ENCODE peak calls at places on chromosome 14, in nine cellular contexts. I, E, H, P, O, B, D, Y and R are unnamed samples.

GRCh38 chr14:69046468-69046867 is 67.4 kb upstream of the ACTN1 start:
- DNase-seq in I (peak; percentile 94), E (no peak), H (no peak), P (peak; percentile 93), O (peak; percentile 94), B (peak; percentile 79), D (no peak), Y (no peak), R (no peak)

GRCh38 chr14:96120392-96120791 is 81.2 kb downstream of the C14orf132 start:
- DNase-seq in I (no peak), E (no peak), H (no peak), P (no peak), O (no peak), B (no peak), D (no peak), Y (no peak), R (no peak)

GRCh38 chr14:31057701-31058364 is 31.7 kb upstream of the STRN3 start:
- DNase-seq in I (no peak), E (no peak), H (no peak), P (no peak), O (no peak), B (no peak), D (no peak), Y (no peak), R (no peak)

GRCh38 chr14:24441904-24442239 is 704 bp downstream of the SDR39U1 start:
- DNase-seq in I (no peak), E (no peak), H (no peak), P (no peak), O (no peak), B (no peak), D (no peak), Y (no peak), R (no peak)

GRCh38 chr14:71856199-71856919 is 75.9 kb upstream of the RGS6 start:
- DNase-seq in I (no peak), E (no peak), H (no peak), P (peak; percentile 6), O (no peak), B (no peak), D (no peak), Y (no peak), R (no peak)

GRCh38 chr14:83594874-83595273 is 1935.1 kb upstream of the FLRT2 start:
- DNase-seq in I (no peak), E (no peak), H (no peak), P (no peak), O (no peak), B (no peak), D (no peak), Y (peak; percentile 11), R (no peak)

GRCh38 chr14:65422093-65422834 is 9.7 kb downstream of the FUT8 start:
- DNase-seq in I (peak; percentile 25), E (no peak), H (no peak), P (no peak), O (no peak), B (no peak), D (peak; percentile 12), Y (no peak), R (no peak)

GRCh38 chr14:96384053-96384452 is 7.9 kb upstream of the AK7 start:
- DNase-seq in I (no peak), E (no peak), H (no peak), P (no peak), O (no peak), B (no peak), D (no peak), Y (no peak), R (no peak)

GRCh38 chr14:56189306-56189705 is 71.1 kb downstream of the PELI2 start:
- DNase-seq in I (peak; percentile 70), E (peak; percentile 55), H (no peak), P (peak; percentile 78), O (peak; percentile 60), B (peak; percentile 84), D (peak; percentile 48), Y (no peak), R (no peak)

GRCh38 chr14:67881225-67881624 is 61.6 kb downstream of the RAD51B start:
- DNase-seq in I (no peak), E (no peak), H (no peak), P (no peak), O (no peak), B (no peak), D (no peak), Y (no peak), R (no peak)

GRCh38 chr14:56244138-56244789 is 126.1 kb downstream of the PELI2 start:
- DNase-seq in I (peak; percentile 79), E (peak; percentile 75), H (no peak), P (peak; percentile 87), O (peak; percentile 73), B (no peak), D (no peak), Y (no peak), R (no peak)

GRCh38 chr14:103725739-103726395 is 10.3 kb downstream of the ZFYVE21 start:
- DNase-seq in I (no peak), E (no peak), H (no peak), P (no peak), O (no peak), B (no peak), D (no peak), Y (no peak), R (no peak)

GRCh38 chr14:103723176-103724081 is 7.8 kb downstream of the ZFYVE21 start:
- DNase-seq in I (no peak), E (no peak), H (no peak), P (no peak), O (peak; percentile 21), B (no peak), D (no peak), Y (no peak), R (no peak)

GRCh38 chr14:103726474-103726873 is 10.9 kb downstream of the ZFYVE21 start:
- DNase-seq in I (no peak), E (no peak), H (no peak), P (no peak), O (no peak), B (no peak), D (no peak), Y (no peak), R (no peak)

GRCh38 chr14:103725001-103725682 is 9.5 kb downstream of the ZFYVE21 start:
- DNase-seq in I (no peak), E (no peak), H (no peak), P (no peak), O (no peak), B (no peak), D (no peak), Y (no peak), R (no peak)

DNA sequence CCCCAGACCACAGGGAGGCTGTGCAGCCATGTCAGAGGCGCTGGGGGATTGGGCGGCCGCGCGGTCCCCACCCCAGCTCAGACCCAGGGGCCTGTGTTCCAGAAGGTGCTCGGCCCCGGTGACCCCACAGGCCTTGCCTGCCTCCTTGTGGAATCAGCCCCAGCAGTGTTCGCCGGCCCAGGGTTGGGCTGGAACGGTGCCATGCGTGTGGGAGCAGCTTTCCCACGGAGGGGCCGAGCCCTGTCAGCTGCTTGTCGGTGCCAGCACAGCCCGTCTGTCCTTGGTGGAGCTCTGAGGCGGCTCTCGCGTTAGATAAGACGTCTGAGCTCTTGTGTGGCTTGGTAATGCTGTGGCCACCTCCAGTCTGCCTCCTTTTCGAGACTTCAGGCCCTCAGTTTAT is 8.5 kb downstream of the ZFYVE21 start:
- DNase-seq in I (peak; percentile 83), E (no peak), H (no peak), P (peak; percentile 81), O (peak; percentile 84), B (peak; percentile 63), D (no peak), Y (no peak), R (no peak)
- TF ChIP-seq CTCF in I (no peak), E (no peak), H (no peak), P (peak; percentile 15), O (no peak), B (no peak), D (no peak), Y (no peak), R (no peak)

GRCh38 chr14:35220027-35220676 is 72.0 kb upstream of the PSMA6 start:
- DNase-seq in I (no peak), E (no peak), H (no peak), P (no peak), O (no peak), B (no peak), D (no peak), Y (no peak), R (no peak)

GRCh38 chr14:35222324-35222723 is 69.9 kb upstream of the PSMA6 start:
- DNase-seq in I (no peak), E (no peak), H (no peak), P (no peak), O (no peak), B (no peak), D (no peak), Y (no peak), R (no peak)

GRCh38 chr14:35221462-35221861 is 70.7 kb upstream of the PSMA6 start:
- DNase-seq in I (no peak), E (no peak), H (no peak), P (no peak), O (no peak), B (no peak), D (no peak), Y (no peak), R (no peak)

GRCh38 chr14:35220920-35221319 is 71.3 kb upstream of the PSMA6 start:
- DNase-seq in I (no peak), E (no peak), H (no peak), P (no peak), O (no peak), B (no peak), D (no peak), Y (no peak), R (no peak)

DNA sequence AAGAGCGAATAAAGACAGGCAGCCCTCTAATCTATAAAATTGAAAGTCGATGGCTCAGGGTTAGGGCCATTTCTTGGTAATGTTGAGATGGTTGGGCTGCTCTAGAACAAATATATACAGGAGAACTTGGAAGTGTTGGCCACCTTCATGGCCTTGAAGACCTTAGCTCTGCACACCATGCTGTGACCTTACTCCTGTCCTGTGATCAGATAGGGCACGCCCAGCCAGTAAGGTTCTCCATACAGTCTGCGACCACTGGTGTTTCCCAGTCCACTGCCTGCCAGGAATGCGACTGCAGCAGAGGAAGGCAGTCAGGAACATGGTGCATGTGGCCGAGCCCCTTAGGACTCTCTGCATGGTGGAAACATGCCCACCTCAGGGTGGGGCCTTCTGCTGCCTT is 73.2 kb upstream of the PSMA6 start:
- DNase-seq in I (no peak), E (no peak), H (no peak), P (no peak), O (no peak), B (no peak), D (no peak), Y (no peak), R (no peak)
- TF ChIP-seq CTCF in I (no peak), E (no peak), H (no peak), P (no peak), O (no peak), B (no peak), D (no peak), Y (no peak), R (no peak)

DNA sequence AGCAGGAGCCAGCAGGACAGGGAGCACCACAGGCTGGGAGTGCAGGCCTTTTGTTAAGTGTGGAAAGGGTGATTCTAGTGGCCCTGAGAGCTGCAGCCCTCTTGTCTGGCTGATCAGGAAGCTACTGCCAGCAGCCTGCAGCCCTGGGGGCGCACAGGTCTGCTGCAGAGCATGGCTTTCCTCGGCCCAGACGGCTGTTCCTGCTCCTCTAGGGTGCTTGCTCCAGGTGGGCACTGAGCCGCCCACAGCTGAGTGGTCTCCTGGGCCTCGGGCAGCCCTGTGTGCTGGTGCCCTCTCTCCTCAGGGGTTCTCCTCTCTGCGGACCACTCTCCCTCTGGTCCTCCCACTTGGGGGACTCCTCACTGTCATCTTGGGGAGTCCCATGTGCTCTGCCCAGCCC is 18.9 kb downstream of the CCDC88C start:
- DNase-seq in I (no peak), E (no peak), H (no peak), P (no peak), O (no peak), B (no peak), D (no peak), Y (no peak), R (no peak)
- TF ChIP-seq CTCF in I (no peak), E (no peak), H (no peak), P (no peak), O (no peak), B (no peak), D (no peak), Y (no peak), R (no peak)

GRCh38 chr14:77979666-77980351 is 179.9 kb downstream of the ADCK1 start:
- DNase-seq in I (no peak), E (no peak), H (no peak), P (no peak), O (no peak), B (no peak), D (no peak), Y (peak; percentile 64), R (no peak)
- TF ChIP-seq CTCF in I (no peak), E (no peak), H (no peak), P (no peak), O (no peak), B (no peak), D (no peak), Y (peak; percentile 48), R (no peak)